ENCODE peak calls at places on chromosome 17, in nine cellular contexts. R, Z, B, I, E, T, F, W and L are unnamed samples.

GRCh38 chr17:22278302-22279275 is 586.3 kb downstream of the KCNJ18 start:
- DNase-seq in R (peak; percentile 20), Z (no peak), B (no peak), I (no peak), E (no peak), T (no peak), F (no peak), W (no peak), L (no peak)

GRCh38 chr17:66776999-66777688 is 57.8 kb upstream of the CACNG5 start:
- DNase-seq in R (no peak), Z (peak; percentile 74), B (no peak), I (no peak), E (no peak), T (no peak), F (no peak), W (no peak), L (no peak)

GRCh38 chr17:75244133-75244866 is 17.1 kb downstream of the GGA3 start:
- DNase-seq in R (no peak), Z (no peak), B (peak; percentile 79), I (no peak), E (no peak), T (no peak), F (no peak), W (no peak), L (no peak)

GRCh38 chr17:77916771-77917481 is 41.6 kb upstream of the TNRC6C start:
- DNase-seq in R (no peak), Z (no peak), B (no peak), I (no peak), E (no peak), T (no peak), F (no peak), W (no peak), L (no peak)

GRCh38 chr17:57379237-57380054 is 123.1 kb downstream of the MSI2 start:
- DNase-seq in R (no peak), Z (no peak), B (peak; percentile 78), I (no peak), E (no peak), T (no peak), F (no peak), W (no peak), L (no peak)

GRCh38 chr17:79855331-79856124 is 16.3 kb upstream of the CBX4 start:
- DNase-seq in R (no peak), Z (no peak), B (no peak), I (peak; percentile 34), E (no peak), T (no peak), F (no peak), W (no peak), L (no peak)

GRCh38 chr17:41678907-41679739 is 9.6 kb upstream of the EIF1 start:
- DNase-seq in R (no peak), Z (peak; percentile 86), B (peak; percentile 45), I (no peak), E (no peak), T (peak; percentile 46), F (no peak), W (peak; percentile 31), L (no peak)

GRCh38 chr17:44797809-44798208 is 32.3 kb downstream of the GJC1 start:
- DNase-seq in R (no peak), Z (no peak), B (no peak), I (no peak), E (no peak), T (no peak), F (no peak), W (no peak), L (no peak)

GRCh38 chr17:32341141-32341856 is 674 bp downstream of the C17orf75 start:
- DNase-seq in R (no peak), Z (peak; percentile 46), B (peak; percentile 32), I (no peak), E (peak; percentile 20), T (peak; percentile 44), F (no peak), W (no peak), L (peak; percentile 20)

GRCh38 chr17:38449364-38449763 is 21.1 kb downstream of the ARHGAP23 start:
- DNase-seq in R (no peak), Z (peak; percentile 76), B (peak; percentile 90), I (no peak), E (no peak), T (no peak), F (no peak), W (no peak), L (no peak)

GRCh38 chr17:38511126-38512108 is 83.2 kb downstream of the ARHGAP23 start:
- DNase-seq in R (no peak), Z (peak; percentile 39), B (peak; percentile 81), I (peak; percentile 31), E (no peak), T (no peak), F (no peak), W (no peak), L (no peak)

GRCh38 chr17:6303664-6304063 is 131.3 kb downstream of the AIPL1 start:
- DNase-seq in R (no peak), Z (peak; percentile 14), B (peak; percentile 57), I (no peak), E (no peak), T (no peak), F (no peak), W (no peak), L (no peak)

GRCh38 chr17:49224997-49225337 is 5.6 kb downstream of the PHOSPHO1 start:
- DNase-seq in R (no peak), Z (no peak), B (no peak), I (no peak), E (no peak), T (no peak), F (no peak), W (no peak), L (no peak)

GRCh38 chr17:56934280-56934679 is 20.4 kb upstream of the TRIM25 start:
- DNase-seq in R (no peak), Z (no peak), B (peak; percentile 39), I (no peak), E (no peak), T (no peak), F (no peak), W (no peak), L (no peak)

GRCh38 chr17:39618252-39618913 is 8.4 kb upstream of the PPP1R1B start:
- DNase-seq in R (no peak), Z (peak; percentile 50), B (no peak), I (peak; percentile 62), E (peak; percentile 40), T (no peak), F (no peak), W (no peak), L (no peak)

GRCh38 chr17:34178047-34178446 is 77.0 kb upstream of the CCL2 start:
- DNase-seq in R (no peak), Z (no peak), B (no peak), I (no peak), E (no peak), T (no peak), F (no peak), W (no peak), L (no peak)